ENCODE peak calls at places on chromosomes 4 and X, in six cellular contexts. J is GM12878, G is HepG2, M is H1, I is SK-N-SH, H is K562. D is an unnamed sample.

GRCh38 chr4:88937081-88937480 is 119.9 kb downstream of the FAM13A start:
- DNase-seq in J (no peak), G (no peak), M (no peak), I (no peak), H (no peak), D (no peak)

GRCh38 chr4:6753103-6753560 is 29.4 kb upstream of the KIAA0232 start:
- DNase-seq in J (no peak), G (peak; percentile 80), M (no peak), I (no peak), H (peak; percentile 68), D (peak; percentile 74)

GRCh38 chr4:67915400-67915966 is 31.7 kb upstream of the TMPRSS11D start:
- DNase-seq in J (no peak), G (no peak), M (no peak), I (no peak), H (no peak), D (no peak)

GRCh38 chr4:182017038-182017437 is 226.2 kb upstream of the TENM3 start:
- DNase-seq in J (no peak), G (no peak), M (no peak), I (no peak), H (no peak), D (peak; percentile 5)

GRCh38 chr4:59381591-59381990 is 1818.5 kb upstream of the ADGRL3 start:
- DNase-seq in J (no peak), G (no peak), M (no peak), I (no peak), H (no peak), D (no peak)

GRCh38 chr4:176587920-176588319 is 204.8 kb downstream of the VEGFC start:
- DNase-seq in J (no peak), G (no peak), M (no peak), I (no peak), H (no peak), D (no peak)

GRCh38 chr4:99630857-99631256 is 26.8 kb downstream of the C4orf54 start:
- DNase-seq in J (no peak), G (no peak), M (no peak), I (no peak), H (no peak), D (no peak)

GRCh38 chr4:26464420-26465095 is 25.7 kb downstream of the CCKAR start:
- DNase-seq in J (no peak), G (peak; percentile 21), M (no peak), I (no peak), H (no peak), D (no peak)

GRCh38 chr4:3285558-3286334 is 7.1 kb upstream of the RGS12 start:
- DNase-seq in J (no peak), G (peak; percentile 56), M (peak; percentile 46), I (peak; percentile 18), H (no peak), D (peak; percentile 49)

GRCh38 chr4:4284827-4285618 is 4.9 kb downstream of the LYAR start:
- DNase-seq in J (no peak), G (peak; percentile 67), M (no peak), I (no peak), H (no peak), D (no peak)

GRCh38 chr4:176981551-176981950 is 188.8 kb upstream of the VEGFC start:
- DNase-seq in J (no peak), G (no peak), M (no peak), I (no peak), H (no peak), D (no peak)

GRCh38 chrX:64338296-64338695 is 57.0 kb downstream of the MTMR8 start:
- DNase-seq in J (no peak), G (no peak), M (no peak), I (no peak), H (no peak), D (no peak)

GRCh38 chr4:89929425-89930272 is 35.0 kb downstream of the MMRN1 start:
- DNase-seq in J (peak; percentile 41), G (no peak), M (no peak), I (no peak), H (no peak), D (no peak)

GRCh38 chrX:126697091-126697490 is 122.4 kb upstream of the PRR32 start:
- DNase-seq in J (no peak), G (no peak), M (no peak), I (no peak), H (no peak), D (no peak)

GRCh38 chr4:56907489-56908205 is at the start of gene REST:
- DNase-seq in J (no peak), G (peak; percentile 21), M (peak; percentile 91), I (peak; percentile 92), H (peak; percentile 88), D (peak; percentile 80)

GRCh38 chr4:108683479-108683878 is 33.1 kb downstream of the OSTC start:
- DNase-seq in J (no peak), G (peak; percentile 15), M (no peak), I (peak; percentile 8), H (no peak), D (no peak)

GRCh38 chrX:42524374-42524773 is 253.6 kb downstream of the PPP1R2C start:
- DNase-seq in J (no peak), G (no peak), M (no peak), I (no peak), H (no peak), D (no peak)

DNA sequence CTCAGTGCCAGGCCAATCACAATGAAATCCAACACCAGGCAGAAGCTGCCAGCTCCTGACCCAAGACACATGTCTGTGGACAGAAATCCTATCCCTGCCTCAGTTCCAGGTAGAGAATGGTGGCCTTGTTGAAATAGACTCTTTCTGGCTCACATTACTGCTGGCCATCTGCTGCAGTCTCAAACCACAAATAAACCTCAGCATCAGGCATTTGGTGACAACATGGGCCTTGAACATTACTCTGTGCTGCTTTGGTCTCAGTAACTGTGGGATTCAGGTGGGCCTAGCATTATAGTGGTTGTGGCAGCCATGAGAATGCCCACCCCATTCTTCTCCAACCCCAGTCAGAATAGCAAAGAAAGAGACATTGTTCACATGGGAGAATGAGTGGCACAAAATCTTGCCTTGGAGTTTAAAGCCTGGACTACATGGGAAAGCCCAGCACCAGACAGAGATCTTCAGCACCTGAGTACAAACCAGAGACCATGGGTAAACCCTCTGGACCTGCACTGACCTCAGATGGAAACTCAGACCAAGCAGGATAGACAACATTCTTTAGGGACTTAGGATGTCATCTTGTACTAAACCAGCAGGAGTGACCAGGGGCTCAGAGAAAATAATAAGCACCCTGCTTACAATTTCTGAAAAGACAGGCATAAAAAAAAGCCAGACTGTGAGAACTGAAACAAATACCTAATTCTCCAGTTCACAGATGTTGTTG is 50.4 kb upstream of the TRAM1L1 start:
- DNase-seq in J (no peak), G (no peak), M (no peak), I (no peak), H (no peak), D (no peak)
- TF ChIP-seq JUND in J (no peak), G (no peak), M (no peak), I (no peak), H (no peak), D (no peak)

GRCh38 chr4:76663794-76664193 is 228.8 kb downstream of the SHROOM3 start:
- DNase-seq in J (no peak), G (no peak), M (no peak), I (no peak), H (no peak), D (no peak)

GRCh38 chr4:76665721-76666120 is 230.7 kb downstream of the SHROOM3 start:
- DNase-seq in J (no peak), G (no peak), M (no peak), I (no peak), H (no peak), D (no peak)

GRCh38 chr4:76670631-76671030 is 227.3 kb downstream of the SOWAHB start:
- DNase-seq in J (no peak), G (no peak), M (no peak), I (no peak), H (no peak), D (no peak)

GRCh38 chr4:76666940-76667532 is 230.9 kb downstream of the SOWAHB start:
- DNase-seq in J (no peak), G (no peak), M (no peak), I (no peak), H (no peak), D (no peak)

GRCh38 chr4:76665139-76665538 is 230.1 kb downstream of the SHROOM3 start:
- DNase-seq in J (no peak), G (no peak), M (no peak), I (no peak), H (no peak), D (no peak)
- TF ChIP-seq JUND in J (no peak), G (no peak), M (no peak), I (no peak), H (no peak), D (no peak)

GRCh38 chrX:22968494-22968893 is 31.3 kb upstream of the DDX53 start:
- DNase-seq in J (no peak), G (no peak), M (no peak), I (no peak), H (no peak), D (no peak)

GRCh38 chrX:22974616-22975015 is 25.1 kb upstream of the DDX53 start:
- DNase-seq in J (no peak), G (no peak), M (no peak), I (no peak), H (no peak), D (no peak)

GRCh38 chrX:22975786-22976185 is 24.0 kb upstream of the DDX53 start:
- DNase-seq in J (no peak), G (no peak), M (no peak), I (no peak), H (no peak), D (no peak)

GRCh38 chrX:22969416-22969815 is 30.3 kb upstream of the DDX53 start:
- DNase-seq in J (no peak), G (no peak), M (no peak), I (no peak), H (no peak), D (no peak)

DNA sequence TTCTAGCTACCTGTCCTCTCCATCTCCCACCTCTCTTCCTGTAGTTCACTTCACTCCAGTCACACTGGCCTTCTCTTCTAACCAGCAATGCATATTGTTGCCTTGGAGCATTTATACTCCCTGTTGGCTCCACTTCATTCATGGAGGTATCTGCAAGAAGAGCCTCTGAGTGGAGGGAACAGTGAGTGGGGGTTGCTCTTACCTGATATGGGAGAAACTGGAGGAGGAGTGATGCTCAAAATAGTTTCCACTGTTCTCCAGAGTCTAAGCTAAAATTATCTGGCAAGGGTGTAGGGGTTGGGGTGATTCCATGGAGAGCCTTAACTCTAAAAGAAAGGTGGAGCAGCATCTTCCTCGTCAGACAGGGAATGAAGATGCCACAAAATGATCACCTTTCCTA is 28.9 kb upstream of the DDX53 start:
- DNase-seq in J (no peak), G (no peak), M (no peak), I (no peak), H (no peak), D (no peak)
- TF ChIP-seq JUND in J (no peak), G (no peak), M (no peak), I (no peak), H (no peak), D (no peak)

DNA sequence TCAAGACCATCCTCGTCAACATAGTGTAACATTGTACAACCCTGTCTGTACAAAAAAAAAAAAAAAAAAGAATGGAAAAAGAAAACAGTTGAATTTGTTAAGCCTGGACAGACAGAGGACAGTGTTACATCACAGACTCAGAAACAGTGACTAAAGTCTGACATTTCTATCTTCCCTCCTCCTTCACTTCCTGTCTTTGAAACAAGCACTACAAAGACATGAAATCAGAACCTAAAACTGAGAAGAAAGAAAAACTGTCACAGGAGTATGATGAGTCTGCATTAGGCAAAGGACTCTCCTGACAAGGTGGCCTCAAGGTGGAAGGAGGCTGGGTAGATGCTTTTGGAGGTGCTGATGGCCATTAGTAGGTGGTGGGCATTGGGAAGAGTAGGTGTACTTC is 126.7 kb downstream of the RBM47 start:
- DNase-seq in J (no peak), G (no peak), M (no peak), I (no peak), H (no peak), D (no peak)
- TF ChIP-seq JUND in J (no peak), G (no peak), M (no peak), I (no peak), H (no peak), D (no peak)

D was measured in T47D.